ENCODE peak calls at places on chromosomes 4 and X, in five cellular contexts. L is CD8-positive, alpha-beta T cell; Y is mammary epithelial cell; I is neuronal stem cell; H is IMR-90. J is an unnamed sample. For H3K4me1, the result is how much of the 10 kb centered on the place peaks cover.

GRCh38 chr4:141654098-141654497 is 17.7 kb downstream of the IL15 start:
- DNase-seq in I (peak), Y (no peak), L (no peak), H (peak), J (no peak)

GRCh38 chrX:82092307-82092706 is 890.4 kb downstream of the SH3BGRL start:
- DNase-seq in Y (no peak), H (no peak), L (no peak), I (no peak), J (peak)

GRCh38 chr4:954211-955020 is 19.0 kb downstream of the DGKQ start:
- DNase-seq in I (no peak), Y (no peak), L (no peak), H (no peak), J (no peak)

GRCh38 chr4:34181311-34181808 is 2063.0 kb downstream of the ARAP2 start:
- DNase-seq in L (no peak), H (peak), I (no peak), Y (peak), J (no peak)

GRCh38 chrX:10579753-10580060 is 40.7 kb downstream of the MID1 start:
- DNase-seq in H (peak), Y (no peak), L (no peak), I (no peak), J (no peak)

GRCh38 chr4:175641053-175641452 is 171.0 kb downstream of the GPM6A start:
- DNase-seq in I (no peak), Y (no peak), L (no peak), H (no peak), J (no peak)

GRCh38 chr4:174273960-174274359 is 9.5 kb downstream of the FBXO8 start:
- DNase-seq in I (no peak), Y (no peak), H (no peak), L (no peak), J (no peak)

GRCh38 chr4:10112658-10113284 is 3.8 kb downstream of the WDR1 start:
- DNase-seq in Y (no peak), L (no peak), H (no peak), I (no peak), J (no peak)

GRCh38 chr4:23937173-23937572 is 47.3 kb upstream of the PPARGC1A start:
- DNase-seq in Y (no peak), I (no peak), L (no peak), H (peak), J (no peak)

GRCh38 chr4:188976644-188977115 is 837.4 kb downstream of the TRIML1 start:
- DNase-seq in L (no peak), H (peak), I (peak), Y (peak), J (no peak)

GRCh38 chrX:281166-281999 is at the start of gene PLCXD1:
- DNase-seq in I (peak), L (peak), H (peak), Y (no peak), J (no peak)

GRCh38 chrX:57367649-57368048 is 81.1 kb downstream of the FAAH2 start:
- DNase-seq in H (no peak), Y (peak), I (no peak), L (no peak), J (no peak)

GRCh38 chr4:54904953-54905352 is 220.4 kb downstream of the KDR start:
- DNase-seq in Y (no peak), H (no peak), L (no peak), I (no peak), J (no peak)

GRCh38 chr4:159051245-159052071 is 51.4 kb upstream of the RAPGEF2 start:
- DNase-seq in Y (no peak), I (no peak), L (no peak), H (no peak), J (no peak)

GRCh38 chrX:124282580-124282979 is 49.9 kb upstream of the TEX13D start:
- DNase-seq in Y (no peak), H (no peak), L (no peak), I (no peak), J (no peak)

GRCh38 chr4:37988670-37989069 is 28.5 kb downstream of the PTTG2 start:
- DNase-seq in I (no peak), H (peak), L (no peak), Y (no peak), J (no peak)

GRCh38 chr4:26860922-26861433 is 337 bp downstream of the STIM2 start:
- DNase-seq in Y (peak), I (peak), L (peak), H (peak), J (peak)

GRCh38 chrX:70268034-70268433 is at the start of gene ARR3:
- DNase-seq in Y (no peak), H (no peak), I (no peak), L (no peak), J (no peak)

GRCh38 chrX:96689951-96690350 is 5.3 kb downstream of the DIAPH2 start:
- DNase-seq in I (no peak), Y (no peak), H (peak), L (no peak), J (no peak)

GRCh38 chrX:68249401-68249831 is 183.9 kb downstream of the OPHN1 start:
- DNase-seq in I (no peak), Y (no peak), H (no peak), L (no peak), J (no peak)

GRCh38 chrX:141468940-141469339 is 115.6 kb downstream of the SPANXA1 start:
- DNase-seq in I (no peak), Y (peak), L (no peak), H (peak), J (no peak)

GRCh38 chr4:27702710-27703431 is 842.2 kb downstream of the STIM2 start:
- DNase-seq in I (no peak), Y (peak), H (peak), L (no peak), J (no peak)

GRCh38 chrX:40172169-40172979 is 74.6 kb upstream of the BCOR start:
- DNase-seq in I (no peak), L (peak), H (peak), Y (peak), J (no peak)

GRCh38 chrX:46840946-46841740 is 4.3 kb downstream of the RP2 start:
- DNase-seq in H (no peak), L (no peak), I (no peak), Y (peak), J (no peak)

DNA sequence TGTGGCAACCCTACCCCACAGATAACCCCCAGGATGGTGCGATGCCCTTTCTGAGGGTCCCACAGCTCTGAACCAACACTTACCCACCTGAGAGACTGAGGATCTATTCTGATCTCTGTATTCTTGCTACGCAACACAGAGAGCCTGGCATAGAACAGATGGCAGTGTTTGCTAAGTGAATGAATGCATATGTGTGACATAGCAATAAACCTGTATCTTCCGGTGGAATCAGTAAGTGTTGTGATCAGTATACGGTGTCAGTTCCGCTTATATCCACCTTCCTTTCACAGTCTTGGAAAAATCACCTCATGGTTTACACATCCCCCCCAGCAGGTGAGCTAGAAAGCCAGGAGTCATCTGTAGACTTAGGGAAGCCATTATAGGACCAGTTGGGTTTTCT is 5.9 kb upstream of the HSD17B10 start:
- DNase-seq in H (no peak), I (no peak), L (no peak), Y (peak), J (no peak)
- H3K4me3 ChIP-seq in H (no peak), I (no peak), L (no peak), Y (peak), J (no peak)

GRCh38 chrX:153643431-153644351 is 3.3 kb upstream of the DUSP9 start:
- DNase-seq in H (no peak), Y (no peak), I (no peak), L (no peak), J (no peak)
- H3K4me1 ChIP-seq in H (under half), Y (under half), I (under half), L (under half), J (under half)

GRCh38 chrX:110665636-110666035 is 130.0 kb downstream of the CHRDL1 start:
- DNase-seq in L (no peak), H (peak), I (no peak), Y (peak), J (no peak)

GRCh38 chrX:110669572-110669971 is 126.0 kb downstream of the CHRDL1 start:
- DNase-seq in L (no peak), I (no peak), Y (no peak), H (no peak), J (no peak)

GRCh38 chrX:110671068-110671803 is 124.4 kb downstream of the CHRDL1 start:
- DNase-seq in Y (peak), H (no peak), I (no peak), L (no peak), J (no peak)

GRCh38 chrX:110665223-110665622 is 130.4 kb downstream of the CHRDL1 start:
- DNase-seq in Y (no peak), L (no peak), I (no peak), H (no peak), J (no peak)

GRCh38 chrX:110667706-110668105 is 127.9 kb downstream of the CHRDL1 start:
- DNase-seq in I (peak), Y (no peak), H (no peak), L (no peak), J (no peak)
- H3K4me3 ChIP-seq in I (no peak), Y (no peak), H (no peak), L (no peak), J (no peak)

DNA sequence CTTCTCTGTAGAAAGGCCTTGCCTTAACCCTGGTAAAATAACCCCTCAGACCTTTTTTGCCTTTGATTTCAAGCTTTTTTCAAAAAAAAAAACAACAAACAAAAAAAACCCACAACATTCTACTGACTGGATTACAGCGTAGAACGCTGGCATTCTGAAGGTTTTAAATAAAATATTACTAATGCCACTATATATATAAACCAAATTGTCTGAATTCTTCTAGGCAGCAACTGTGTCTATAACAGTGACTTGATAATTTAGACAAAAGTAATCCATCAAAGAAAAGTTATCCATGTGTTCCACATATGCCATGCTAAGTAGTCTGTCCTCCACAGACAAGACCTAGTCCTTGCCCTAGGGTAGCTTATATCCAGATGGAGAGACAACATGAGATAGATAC is 33.6 kb upstream of the CXCL8 start:
- DNase-seq in L (no peak), Y (no peak), I (no peak), H (no peak), J (no peak)
- H3K4me1 ChIP-seq in L (under half), Y (half or more), I (under half), H (under half), J (under half)

GRCh38 chr4:94342713-94343112 is at the start of gene HPGDS:
- DNase-seq in H (no peak), I (no peak), Y (no peak), L (no peak), J (no peak)
- H3K4me3 ChIP-seq in H (no peak), I (no peak), Y (no peak), L (no peak), J (no peak)

GRCh38 chr4:83212041-83212851 is 72.4 kb downstream of the COQ2 start:
- DNase-seq in H (no peak), Y (peak), L (peak), I (no peak), J (peak)
- H3K4me1 ChIP-seq in H (under half), Y (under half), L (half or more), I (under half), J (half or more)

GRCh38 chr4:85828295-85828910 is 353.5 kb downstream of the ARHGAP24 start:
- DNase-seq in Y (peak), L (no peak), H (peak), I (no peak), J (no peak)
- H3K4me3 ChIP-seq in Y (peak), L (no peak), H (no peak), I (no peak), J (no peak)

GRCh38 chr4:8441499-8442091 is 1.0 kb downstream of the TRMT44 start:
- DNase-seq in I (no peak), H (no peak), L (no peak), Y (no peak), J (no peak)

GRCh38 chr4:8440491-8441311 is at the start of the genes ACOX3 and TRMT44:
- DNase-seq in I (peak), Y (peak), L (peak), H (peak), J (peak)

GRCh38 chr4:8439168-8439567 is 1.4 kb downstream of the ACOX3 start:
- DNase-seq in I (no peak), H (peak), Y (no peak), L (no peak), J (no peak)

GRCh38 chr4:8439914-8440490 is 521 bp downstream of the ACOX3 start:
- DNase-seq in L (no peak), Y (no peak), I (no peak), H (no peak), J (no peak)

DNA sequence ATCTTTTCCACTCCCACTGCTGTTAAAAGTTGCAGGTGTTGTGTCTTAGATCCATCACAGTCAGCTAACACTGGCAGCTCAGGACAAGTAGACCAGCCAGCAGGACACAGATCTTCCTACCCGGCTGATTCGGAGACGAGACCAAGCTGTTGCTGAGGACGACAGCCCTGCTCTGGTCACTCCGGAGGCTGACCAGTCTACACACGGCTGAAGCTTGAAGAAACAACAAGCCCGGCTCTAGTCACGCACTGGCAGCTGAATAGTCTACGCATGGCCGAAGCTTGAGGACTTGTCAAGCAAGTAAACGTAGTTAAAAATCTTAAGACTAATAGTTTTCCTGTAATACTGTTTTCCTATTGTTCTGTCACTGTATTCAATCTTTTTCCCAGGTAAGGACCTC is 1.8 kb downstream of the ACOX3 start:
- DNase-seq in Y (no peak), L (no peak), I (no peak), H (no peak), J (no peak)
- H3K4me1 ChIP-seq in Y (under half), L (half or more), I (under half), H (under half), J (half or more)

GRCh38 chr4:56434599-56435000 is 815 bp downstream of the PPAT start:
- DNase-seq in L (no peak), Y (no peak), I (no peak), H (peak), J (no peak)

GRCh38 chr4:56430203-56430602 is 5.2 kb downstream of the PPAT start:
- DNase-seq in L (no peak), H (no peak), I (no peak), Y (no peak), J (no peak)

GRCh38 chr4:56435748-56436442 is at the start of gene PAICS:
- DNase-seq in L (peak), Y (peak), I (peak), H (peak), J (peak)

GRCh38 chr4:56435001-56435747 is at the start of gene PPAT:
- DNase-seq in L (peak), I (peak), Y (peak), H (peak), J (peak)

GRCh38 chr4:56433280-56433679 is 2.1 kb downstream of the PPAT start:
- DNase-seq in H (no peak), I (no peak), L (no peak), Y (no peak), J (no peak)
- H3K4me3 ChIP-seq in H (no peak), I (peak), L (no peak), Y (peak), J (no peak)